ENCODE peak calls at places on chromosomes 11 and 22, in seven cellular contexts. B, G, A, Y, R, N and U are unnamed samples.
A peak's percentile ranks its signal among the peaks of the same experiment; 100 is the strongest.

GRCh38 chr22:47274196-47274595 is 511.7 kb downstream of the TBC1D22A start:
- DNase-seq in R (no peak), Y (no peak), A (no peak), B (no peak), N (no peak), G (no peak), U (no peak)

GRCh38 chr11:133576351-133576750 is 44.0 kb upstream of the OPCML start:
- DNase-seq in G (no peak), A (no peak), R (no peak), B (no peak), N (no peak), Y (no peak), U (no peak)

GRCh38 chr22:50008151-50009040 is 4.2 kb downstream of the IL17REL start:
- DNase-seq in N (no peak), R (no peak), A (no peak), B (no peak), Y (no peak), G (no peak), U (no peak)

GRCh38 chr11:20088368-20089260 is 71.7 kb downstream of the DBX1 start:
- DNase-seq in G (no peak), Y (peak; percentile 67), N (no peak), R (no peak), A (no peak), B (no peak), U (no peak)

GRCh38 chr11:111729441-111729840 is 36.7 kb downstream of the PPP2R1B start:
- DNase-seq in Y (no peak), R (no peak), N (no peak), A (no peak), B (no peak), G (no peak), U (no peak)

GRCh38 chr11:36349345-36350136 is 53.5 kb downstream of the PRR5L start:
- DNase-seq in N (no peak), R (no peak), A (no peak), G (no peak), Y (no peak), B (peak; percentile 27), U (no peak)

GRCh38 chr11:75273331-75273988 is 32.9 kb downstream of the TPBGL start:
- DNase-seq in N (no peak), Y (no peak), A (no peak), G (no peak), B (no peak), R (no peak), U (no peak)

GRCh38 chr22:33896801-33897620 is 23.3 kb downstream of the LARGE1 start:
- DNase-seq in Y (peak; percentile 22), R (peak; percentile 49), B (no peak), A (no peak), N (no peak), G (no peak), U (no peak)

GRCh38 chr22:47591016-47591415 is 828.6 kb downstream of the TBC1D22A start:
- DNase-seq in Y (no peak), N (no peak), G (no peak), A (peak; percentile 20), B (peak; percentile 6), R (no peak), U (no peak)

GRCh38 chr22:20810645-20811044 is 36.7 kb downstream of the SERPIND1 start:
- DNase-seq in G (no peak), N (peak; percentile 44), B (no peak), A (no peak), R (no peak), Y (no peak), U (no peak)

GRCh38 chr22:30905696-30906341 is 62.8 kb downstream of the MORC2 start:
- DNase-seq in N (no peak), G (no peak), B (no peak), R (no peak), A (no peak), Y (no peak), U (peak; percentile 48)

GRCh38 chr22:36223504-36223903 is 15.8 kb downstream of the APOL2 start:
- DNase-seq in A (peak; percentile 73), R (no peak), Y (no peak), G (no peak), B (no peak), N (no peak), U (no peak)

GRCh38 chr11:78465169-78465942 is 47.7 kb upstream of the GAB2 start:
- DNase-seq in B (no peak), A (peak; percentile 46), G (no peak), Y (no peak), N (peak; percentile 14), R (no peak), U (peak; percentile 47)

GRCh38 chr22:29840498-29840897 is 2.4 kb upstream of the ASCC2 start:
- DNase-seq in B (no peak), N (no peak), Y (no peak), A (no peak), G (no peak), R (no peak), U (no peak)

GRCh38 chr11:132095230-132096165 is 725.1 kb downstream of the NTM start:
- DNase-seq in N (no peak), G (no peak), A (no peak), Y (no peak), B (no peak), R (no peak), U (no peak)

GRCh38 chr22:22099194-22099486 is 116.6 kb upstream of the TOP3B start:
- DNase-seq in Y (no peak), G (no peak), B (no peak), A (no peak), R (no peak), N (no peak), U (no peak)

GRCh38 chr11:45853616-45854219 is 6.4 kb downstream of the CRY2 start:
- DNase-seq in B (peak; percentile 78), Y (no peak), R (no peak), N (no peak), G (no peak), A (peak; percentile 65), U (no peak)

GRCh38 chr22:48081281-48081680 is 1318.8 kb downstream of the TBC1D22A start:
- DNase-seq in G (no peak), Y (no peak), B (no peak), N (no peak), A (no peak), R (no peak), U (no peak)

GRCh38 chr11:134843735-134844134 is 431.7 kb upstream of the B3GAT1 start:
- DNase-seq in A (no peak), G (no peak), B (no peak), N (no peak), R (no peak), Y (no peak), U (no peak)

GRCh38 chr22:28933321-28933720 is 49.9 kb downstream of the ZNRF3 start:
- DNase-seq in R (no peak), G (no peak), B (no peak), Y (no peak), A (no peak), N (no peak), U (no peak)

GRCh38 chr11:57646756-57647303 is 2.9 kb downstream of the YPEL4 start:
- DNase-seq in G (no peak), A (no peak), Y (no peak), B (no peak), N (no peak), R (no peak), U (no peak)